ENCODE peak calls at places on chromosome 11, in four cellular contexts. C, D, P and K are unnamed samples.

GRCh38 chr11:120131941-120132644 is 5.8 kb downstream of the TRIM29 start:
- DNase-seq in C (no peak), D (peak), P (no peak), K (peak)

GRCh38 chr11:12066799-12067508 is 43.4 kb upstream of the MICAL2 start:
- DNase-seq in C (peak), D (peak), P (no peak), K (peak)

GRCh38 chr11:71158936-71159335 is 93.4 kb downstream of the SHANK2 start:
- DNase-seq in C (no peak), D (no peak), P (no peak), K (no peak)

GRCh38 chr11:2443881-2444300 is 423 bp downstream of the TRPM5 start:
- DNase-seq in C (peak), D (peak), P (no peak), K (peak)

GRCh38 chr11:4672470-4672869 is 25.2 kb downstream of the OR51E2 start:
- DNase-seq in C (no peak), D (no peak), P (no peak), K (no peak)

GRCh38 chr11:21975242-21975641 is 217.6 kb upstream of the ANO5 start:
- DNase-seq in C (no peak), D (no peak), P (no peak), K (no peak)

GRCh38 chr11:19660076-19660475 is 52.6 kb upstream of the NAV2 start:
- DNase-seq in C (no peak), D (no peak), P (no peak), K (no peak)

GRCh38 chr11:20342347-20343279 is 20.9 kb upstream of the HTATIP2 start:
- DNase-seq in C (peak), D (no peak), P (no peak), K (no peak)

GRCh38 chr11:110979696-110980095 is 265.8 kb upstream of the POU2AF2 start:
- DNase-seq in C (no peak), D (no peak), P (no peak), K (no peak)

GRCh38 chr11:9075441-9076000 is 15.9 kb downstream of the SCUBE2 start:
- DNase-seq in C (peak), D (no peak), P (no peak), K (no peak)